ENCODE peak calls at places on chromosomes 2 and 18, in eight cellular contexts. J, W, T, D, M, V, S and L are unnamed samples.

GRCh38 chr18:812123-812672 is at the start of gene YES1:
- DNase-seq in S (peak; percentile 51), V (peak; percentile 91), D (peak; percentile 94), T (peak; percentile 76), M (peak; percentile 56), J (peak; percentile 84), W (peak; percentile 58), L (peak; percentile 86)

GRCh38 chr18:31667185-31667584 is 17.2 kb downstream of the B4GALT6 start:
- DNase-seq in M (no peak), J (no peak), S (no peak), W (peak; percentile 33), D (no peak), T (no peak), V (no peak), L (no peak)

GRCh38 chr2:150467641-150467963 is 19.9 kb downstream of the RND3 start:
- DNase-seq in W (no peak), M (no peak), S (no peak), D (no peak), V (no peak), J (no peak), T (no peak), L (no peak)

GRCh38 chr2:215825709-215826108 is 187.6 kb downstream of the MREG start:
- DNase-seq in V (no peak), S (no peak), M (no peak), T (no peak), W (peak; percentile 62), D (no peak), J (no peak), L (no peak)

GRCh38 chr2:102025016-102025491 is 33.3 kb downstream of the IL1R2 start:
- DNase-seq in D (no peak), T (no peak), V (no peak), M (no peak), J (no peak), S (no peak), W (peak; percentile 84), L (no peak)

GRCh38 chr2:676647-677055 is 555 bp downstream of the TMEM18 start:
- DNase-seq in J (peak; percentile 98), V (peak; percentile 100), D (peak; percentile 100), W (peak; percentile 97), T (peak; percentile 99), S (peak; percentile 98), M (peak; percentile 98), L (peak; percentile 99)

GRCh38 chr18:50850307-50850706 is 28.6 kb upstream of the ME2 start:
- DNase-seq in V (no peak), D (no peak), T (no peak), J (no peak), S (no peak), W (no peak), M (no peak), L (no peak)

GRCh38 chr2:241234962-241235361 is 46.5 kb downstream of the ANO7 start:
- DNase-seq in V (no peak), S (no peak), J (no peak), W (no peak), T (no peak), D (no peak), M (no peak), L (no peak)

GRCh38 chr2:135985018-135985825 is at the start of gene DARS1:
- DNase-seq in D (peak; percentile 98), T (peak; percentile 89), S (peak; percentile 81), M (peak; percentile 85), W (peak; percentile 91), V (peak; percentile 95), J (peak; percentile 98), L (peak; percentile 96)

GRCh38 chr18:45321520-45321919 is 293.8 kb upstream of the SLC14A2 start:
- DNase-seq in S (peak; percentile 89), V (no peak), W (no peak), D (no peak), T (no peak), M (no peak), J (no peak), L (no peak)

GRCh38 chr18:59691046-59691395 is 6.2 kb downstream of the CCBE1 start:
- DNase-seq in V (no peak), T (no peak), J (no peak), S (no peak), D (no peak), W (peak; percentile 86), M (no peak), L (no peak)

GRCh38 chr2:174603280-174603679 is 5.7 kb upstream of the WIPF1 start:
- DNase-seq in T (no peak), W (peak; percentile 85), D (peak; percentile 60), V (no peak), M (peak; percentile 59), J (peak; percentile 63), S (no peak), L (peak; percentile 42)

GRCh38 chr2:136319227-136319626 is 201.3 kb upstream of the CXCR4 start:
- DNase-seq in V (no peak), W (no peak), D (peak; percentile 82), S (no peak), T (no peak), M (no peak), J (no peak), L (no peak)

GRCh38 chr18:5431836-5432575 is 111.8 kb downstream of the EPB41L3 start:
- DNase-seq in V (no peak), M (no peak), S (no peak), W (no peak), D (no peak), T (no peak), J (no peak), L (no peak)

GRCh38 chr2:23549051-23549450 is 164.1 kb downstream of the KLHL29 start:
- DNase-seq in M (no peak), D (no peak), T (no peak), J (no peak), W (no peak), V (no peak), S (no peak), L (no peak)

GRCh38 chr2:237438082-237438925 is 24.3 kb upstream of the COL6A3 start:
- DNase-seq in T (no peak), M (no peak), D (peak; percentile 82), S (no peak), V (no peak), W (no peak), J (peak; percentile 83), L (no peak)

GRCh38 chr2:96530144-96530430 is 6.5 kb upstream of the ARID5A start:
- DNase-seq in S (no peak), M (no peak), J (no peak), T (no peak), D (peak; percentile 29), V (peak; percentile 42), W (no peak), L (no peak)

GRCh38 chr2:96527990-96528679 is 8.4 kb upstream of the ARID5A start:
- DNase-seq in W (peak; percentile 38), S (no peak), J (no peak), T (no peak), M (no peak), V (peak; percentile 73), D (no peak), L (no peak)

GRCh38 chr2:96529376-96530143 is 7.0 kb upstream of the ARID5A start:
- DNase-seq in V (peak; percentile 55), S (no peak), M (no peak), J (no peak), D (peak; percentile 33), T (no peak), W (no peak), L (no peak)

GRCh38 chr2:96527052-96527964 is 9.2 kb upstream of the ARID5A start:
- DNase-seq in T (no peak), J (peak; percentile 68), S (no peak), M (no peak), V (peak; percentile 72), D (peak; percentile 82), W (no peak), L (peak; percentile 59)

DNA sequence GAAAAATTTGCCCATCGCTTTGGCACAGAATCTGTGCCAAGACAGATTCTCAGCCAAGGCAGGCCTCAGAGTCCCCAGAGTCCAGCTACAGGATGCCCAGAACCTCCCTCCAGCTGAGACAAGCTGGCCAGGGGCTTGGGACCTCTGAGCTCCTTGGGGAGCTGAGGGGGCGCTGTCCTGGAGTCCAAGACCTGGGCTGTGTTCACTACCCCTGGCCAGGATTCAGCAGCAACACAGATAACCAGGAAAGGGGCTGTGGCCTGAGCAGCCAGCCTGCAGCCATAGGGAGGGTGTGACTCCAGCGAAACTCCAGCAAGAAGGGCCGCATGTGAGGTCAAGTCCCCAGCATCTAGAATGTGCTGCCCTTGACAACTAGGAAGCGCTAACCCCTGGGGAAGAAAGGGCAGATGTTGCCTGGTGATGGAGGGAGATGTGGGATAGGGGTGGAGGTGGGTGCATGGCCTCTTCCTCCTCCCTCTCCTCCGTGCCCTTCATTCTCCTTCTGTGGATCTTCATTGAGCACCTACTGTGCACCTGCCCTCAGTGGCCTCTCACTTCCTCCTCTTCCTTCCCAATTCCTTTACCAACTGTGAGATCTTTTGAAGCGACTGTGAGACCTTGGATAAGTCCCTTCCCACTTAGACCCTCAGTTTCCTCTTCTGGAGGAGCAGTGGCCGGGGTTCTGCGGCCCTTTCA is 7.7 kb upstream of the ARID5A start:
- DNase-seq in W (no peak), M (no peak), T (no peak), J (no peak), D (peak; percentile 53), S (no peak), V (peak; percentile 65), L (no peak)
- TF ChIP-seq CTCF in W (no peak), M (no peak), T (no peak), J (peak; percentile 38), D (peak; percentile 34), S (no peak), V (no peak), L (no peak)

GRCh38 chr2:219041252-219041651 is at the start of gene CFAP65:
- DNase-seq in D (peak; percentile 89), T (no peak), J (peak; percentile 86), W (peak; percentile 56), V (no peak), M (no peak), S (no peak), L (peak; percentile 64)
- TF ChIP-seq CTCF in D (no peak), T (no peak), J (no peak), W (no peak), V (no peak), M (no peak), S (no peak), L (no peak)

DNA sequence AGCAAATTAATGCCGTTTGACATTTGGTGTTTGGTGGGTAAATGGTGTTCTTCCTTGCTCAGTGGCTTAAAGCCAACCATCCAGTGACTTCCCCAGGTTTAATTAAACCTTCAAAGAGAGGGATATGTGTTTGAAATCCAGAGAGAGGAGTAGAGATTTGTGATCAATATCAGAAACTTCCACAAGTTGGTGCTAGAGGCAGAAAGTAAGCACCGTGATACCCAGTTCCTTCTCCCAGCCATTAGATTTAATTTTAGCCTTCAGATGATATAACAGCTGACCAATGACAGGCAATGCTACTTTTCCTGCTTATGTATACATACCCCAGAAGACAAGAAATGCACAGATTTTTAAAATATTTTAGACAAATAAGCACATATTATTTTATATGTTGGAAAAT is 398.5 kb downstream of the CDH2 start:
- DNase-seq in J (peak; percentile 52), W (peak; percentile 11), D (no peak), M (no peak), T (no peak), S (no peak), V (no peak), L (no peak)
- TF ChIP-seq CTCF in J (peak; percentile 56), W (peak; percentile 44), D (peak; percentile 72), M (no peak), T (no peak), S (no peak), V (no peak), L (no peak)

DNA sequence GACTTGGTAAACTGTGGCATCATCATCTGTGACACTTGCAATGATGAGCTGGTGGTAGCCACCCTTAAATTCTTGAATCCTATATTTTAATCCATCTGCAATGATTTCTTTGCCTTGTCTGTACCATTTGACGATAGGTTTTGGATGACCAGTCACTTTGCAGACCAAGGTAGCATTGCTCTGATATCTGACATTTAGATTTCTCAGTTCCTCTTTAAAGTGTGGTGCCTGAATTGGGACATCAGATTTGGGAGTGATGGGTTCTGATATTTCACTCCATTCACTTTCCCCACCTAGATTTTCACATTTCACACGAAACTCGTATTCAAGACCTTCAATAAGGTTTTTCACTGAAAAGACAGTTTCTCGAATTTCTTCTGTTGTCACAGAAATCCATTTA is 55.8 kb downstream of the PLEKHA3 start:
- DNase-seq in D (no peak), S (no peak), J (no peak), W (no peak), M (no peak), V (no peak), T (no peak), L (no peak)
- TF ChIP-seq CTCF in D (no peak), S (no peak), J (no peak), W (no peak), M (no peak), V (no peak), T (no peak), L (no peak)